ENCODE peak calls at places on chromosomes 5 and 9, in ten cellular contexts. One of them, this sample, is unnamed.

GRCh38 chr9:22683393-22684075 is 236.9 kb downstream of the DMRTA1 start:
- DNase-seq in HEK293T: no peak
- DNase-seq in endothelial cell: no peak
- DNase-seq in cerebellar cortex: no peak
- DNase-seq in EL: peak; percentile 70
- DNase-seq in epithelial cell of esophagus: peak; percentile 79
- DNase-seq in DMS53: no peak
- DNase-seq in activated naive CD4-positive, alpha-beta T cell treated with anti-CD3 and anti-CD28 coated beads, Interleukin-2, amount 50 U/mL, for 72 hours: no peak
- DNase-seq in M059J: peak; percentile 96
- DNase-seq in upper lobe of right lung: no peak
- DNase-seq in this sample: no peak

GRCh38 chr9:115964710-115965347 is 188.8 kb upstream of the PAPPA start:
- DNase-seq in HEK293T: no peak
- DNase-seq in endothelial cell: no peak
- DNase-seq in cerebellar cortex: no peak
- DNase-seq in EL: no peak
- DNase-seq in epithelial cell of esophagus: no peak
- DNase-seq in DMS53: no peak
- DNase-seq in activated naive CD4-positive, alpha-beta T cell treated with anti-CD3 and anti-CD28 coated beads, Interleukin-2, amount 50 U/mL, for 72 hours: no peak
- DNase-seq in M059J: peak; percentile 19
- DNase-seq in upper lobe of right lung: no peak
- DNase-seq in this sample: no peak

GRCh38 chr9:6955251-6955921 is 197.6 kb downstream of the KDM4C start:
- DNase-seq in HEK293T: no peak
- DNase-seq in endothelial cell: no peak
- DNase-seq in cerebellar cortex: peak; percentile 40
- DNase-seq in EL: no peak
- DNase-seq in epithelial cell of esophagus: no peak
- DNase-seq in DMS53: peak; percentile 74
- DNase-seq in activated naive CD4-positive, alpha-beta T cell treated with anti-CD3 and anti-CD28 coated beads, Interleukin-2, amount 50 U/mL, for 72 hours: no peak
- DNase-seq in M059J: peak; percentile 37
- DNase-seq in upper lobe of right lung: no peak
- DNase-seq in this sample: no peak

GRCh38 chr9:36470891-36471290 is 70.8 kb upstream of the RNF38 start:
- DNase-seq in HEK293T: no peak
- DNase-seq in endothelial cell: no peak
- DNase-seq in cerebellar cortex: no peak
- DNase-seq in EL: peak; percentile 87
- DNase-seq in epithelial cell of esophagus: peak; percentile 59
- DNase-seq in DMS53: no peak
- DNase-seq in activated naive CD4-positive, alpha-beta T cell treated with anti-CD3 and anti-CD28 coated beads, Interleukin-2, amount 50 U/mL, for 72 hours: peak; percentile 59
- DNase-seq in M059J: peak; percentile 76
- DNase-seq in upper lobe of right lung: peak; percentile 80
- DNase-seq in this sample: no peak

GRCh38 chr5:45288746-45289145 is 407.4 kb downstream of the HCN1 start:
- DNase-seq in HEK293T: no peak
- DNase-seq in endothelial cell: no peak
- DNase-seq in cerebellar cortex: peak; percentile 94
- DNase-seq in EL: no peak
- DNase-seq in epithelial cell of esophagus: no peak
- DNase-seq in DMS53: no peak
- DNase-seq in activated naive CD4-positive, alpha-beta T cell treated with anti-CD3 and anti-CD28 coated beads, Interleukin-2, amount 50 U/mL, for 72 hours: no peak
- DNase-seq in M059J: no peak
- DNase-seq in upper lobe of right lung: no peak
- DNase-seq in this sample: no peak

GRCh38 chr5:122447072-122447471 is 135.0 kb downstream of the SNCAIP start:
- DNase-seq in HEK293T: no peak
- DNase-seq in endothelial cell: no peak
- DNase-seq in cerebellar cortex: no peak
- DNase-seq in EL: no peak
- DNase-seq in epithelial cell of esophagus: no peak
- DNase-seq in DMS53: no peak
- DNase-seq in activated naive CD4-positive, alpha-beta T cell treated with anti-CD3 and anti-CD28 coated beads, Interleukin-2, amount 50 U/mL, for 72 hours: no peak
- DNase-seq in M059J: no peak
- DNase-seq in upper lobe of right lung: no peak
- DNase-seq in this sample: no peak

GRCh38 chr9:76650692-76651091 is 113.5 kb upstream of the PCA3 start:
- DNase-seq in HEK293T: no peak
- DNase-seq in endothelial cell: no peak
- DNase-seq in cerebellar cortex: no peak
- DNase-seq in EL: peak; percentile 32
- DNase-seq in epithelial cell of esophagus: no peak
- DNase-seq in DMS53: no peak
- DNase-seq in activated naive CD4-positive, alpha-beta T cell treated with anti-CD3 and anti-CD28 coated beads, Interleukin-2, amount 50 U/mL, for 72 hours: no peak
- DNase-seq in M059J: no peak
- DNase-seq in upper lobe of right lung: no peak
- DNase-seq in this sample: no peak

GRCh38 chr9:18568969-18569368 is 95.0 kb downstream of the ADAMTSL1 start:
- DNase-seq in HEK293T: no peak
- DNase-seq in endothelial cell: no peak
- DNase-seq in cerebellar cortex: no peak
- DNase-seq in EL: peak; percentile 32
- DNase-seq in epithelial cell of esophagus: no peak
- DNase-seq in DMS53: peak; percentile 79
- DNase-seq in activated naive CD4-positive, alpha-beta T cell treated with anti-CD3 and anti-CD28 coated beads, Interleukin-2, amount 50 U/mL, for 72 hours: no peak
- DNase-seq in M059J: no peak
- DNase-seq in upper lobe of right lung: no peak
- DNase-seq in this sample: no peak

GRCh38 chr5:163565931-163566608 is 60.7 kb downstream of the MAT2B start:
- DNase-seq in HEK293T: no peak
- DNase-seq in endothelial cell: peak; percentile 41
- DNase-seq in cerebellar cortex: peak; percentile 62
- DNase-seq in EL: peak; percentile 34
- DNase-seq in epithelial cell of esophagus: peak; percentile 33
- DNase-seq in DMS53: peak; percentile 64
- DNase-seq in activated naive CD4-positive, alpha-beta T cell treated with anti-CD3 and anti-CD28 coated beads, Interleukin-2, amount 50 U/mL, for 72 hours: peak; percentile 59
- DNase-seq in M059J: peak; percentile 40
- DNase-seq in upper lobe of right lung: peak; percentile 66
- DNase-seq in this sample: no peak

GRCh38 chr5:64775288-64775687 is 6.6 kb downstream of the CWC27 start:
- DNase-seq in HEK293T: no peak
- DNase-seq in endothelial cell: no peak
- DNase-seq in cerebellar cortex: no peak
- DNase-seq in EL: no peak
- DNase-seq in epithelial cell of esophagus: no peak
- DNase-seq in DMS53: no peak
- DNase-seq in activated naive CD4-positive, alpha-beta T cell treated with anti-CD3 and anti-CD28 coated beads, Interleukin-2, amount 50 U/mL, for 72 hours: no peak
- DNase-seq in M059J: no peak
- DNase-seq in upper lobe of right lung: no peak
- DNase-seq in this sample: peak; percentile 77

GRCh38 chr9:80875947-80876346 is 813.4 kb downstream of the TLE1 start:
- DNase-seq in HEK293T: no peak
- DNase-seq in endothelial cell: no peak
- DNase-seq in cerebellar cortex: no peak
- DNase-seq in EL: no peak
- DNase-seq in epithelial cell of esophagus: peak; percentile 39
- DNase-seq in DMS53: peak; percentile 64
- DNase-seq in activated naive CD4-positive, alpha-beta T cell treated with anti-CD3 and anti-CD28 coated beads, Interleukin-2, amount 50 U/mL, for 72 hours: no peak
- DNase-seq in M059J: no peak
- DNase-seq in upper lobe of right lung: no peak
- DNase-seq in this sample: no peak

GRCh38 chr5:178469011-178469974 is 120.9 kb downstream of the COL23A1 start:
- DNase-seq in HEK293T: no peak
- DNase-seq in endothelial cell: no peak
- DNase-seq in cerebellar cortex: no peak
- DNase-seq in EL: no peak
- DNase-seq in epithelial cell of esophagus: no peak
- DNase-seq in DMS53: no peak
- DNase-seq in activated naive CD4-positive, alpha-beta T cell treated with anti-CD3 and anti-CD28 coated beads, Interleukin-2, amount 50 U/mL, for 72 hours: peak; percentile 25
- DNase-seq in M059J: no peak
- DNase-seq in upper lobe of right lung: no peak
- DNase-seq in this sample: no peak

GRCh38 chr9:114002986-114003740 is 74.9 kb downstream of the AMBP start:
- DNase-seq in HEK293T: no peak
- DNase-seq in endothelial cell: peak; percentile 1
- DNase-seq in cerebellar cortex: no peak
- DNase-seq in EL: no peak
- DNase-seq in epithelial cell of esophagus: no peak
- DNase-seq in DMS53: no peak
- DNase-seq in activated naive CD4-positive, alpha-beta T cell treated with anti-CD3 and anti-CD28 coated beads, Interleukin-2, amount 50 U/mL, for 72 hours: no peak
- DNase-seq in M059J: peak; percentile 37
- DNase-seq in upper lobe of right lung: no peak
- DNase-seq in this sample: no peak

GRCh38 chr5:1777281-1778137 is 22.1 kb downstream of the MRPL36 start:
- DNase-seq in HEK293T: no peak
- DNase-seq in endothelial cell: no peak
- DNase-seq in cerebellar cortex: no peak
- DNase-seq in EL: no peak
- DNase-seq in epithelial cell of esophagus: no peak
- DNase-seq in DMS53: no peak
- DNase-seq in activated naive CD4-positive, alpha-beta T cell treated with anti-CD3 and anti-CD28 coated beads, Interleukin-2, amount 50 U/mL, for 72 hours: no peak
- DNase-seq in M059J: no peak
- DNase-seq in upper lobe of right lung: peak; percentile 62
- DNase-seq in this sample: no peak

GRCh38 chr9:5336683-5337082 is 3.0 kb downstream of the RLN1 start:
- DNase-seq in HEK293T: no peak
- DNase-seq in endothelial cell: no peak
- DNase-seq in cerebellar cortex: no peak
- DNase-seq in EL: no peak
- DNase-seq in epithelial cell of esophagus: no peak
- DNase-seq in DMS53: no peak
- DNase-seq in activated naive CD4-positive, alpha-beta T cell treated with anti-CD3 and anti-CD28 coated beads, Interleukin-2, amount 50 U/mL, for 72 hours: no peak
- DNase-seq in M059J: no peak
- DNase-seq in upper lobe of right lung: no peak
- DNase-seq in this sample: no peak

GRCh38 chr9:127971357-127972315 is 9.2 kb downstream of the EEIG1 start:
- DNase-seq in HEK293T: no peak
- DNase-seq in endothelial cell: no peak
- DNase-seq in cerebellar cortex: no peak
- DNase-seq in EL: no peak
- DNase-seq in epithelial cell of esophagus: no peak
- DNase-seq in DMS53: peak; percentile 72
- DNase-seq in activated naive CD4-positive, alpha-beta T cell treated with anti-CD3 and anti-CD28 coated beads, Interleukin-2, amount 50 U/mL, for 72 hours: peak; percentile 71
- DNase-seq in M059J: no peak
- DNase-seq in upper lobe of right lung: no peak
- DNase-seq in this sample: peak; percentile 49

GRCh38 chr5:149400304-149400703 is 21.2 kb upstream of the IL17B start:
- DNase-seq in HEK293T: no peak
- DNase-seq in endothelial cell: no peak
- DNase-seq in cerebellar cortex: no peak
- DNase-seq in EL: no peak
- DNase-seq in epithelial cell of esophagus: no peak
- DNase-seq in DMS53: no peak
- DNase-seq in activated naive CD4-positive, alpha-beta T cell treated with anti-CD3 and anti-CD28 coated beads, Interleukin-2, amount 50 U/mL, for 72 hours: no peak
- DNase-seq in M059J: no peak
- DNase-seq in upper lobe of right lung: no peak
- DNase-seq in this sample: no peak

GRCh38 chr5:88944751-88945507 is 61.9 kb upstream of the MEF2C start:
- DNase-seq in HEK293T: no peak
- DNase-seq in endothelial cell: no peak
- DNase-seq in cerebellar cortex: no peak
- DNase-seq in EL: no peak
- DNase-seq in epithelial cell of esophagus: no peak
- DNase-seq in DMS53: peak; percentile 18
- DNase-seq in activated naive CD4-positive, alpha-beta T cell treated with anti-CD3 and anti-CD28 coated beads, Interleukin-2, amount 50 U/mL, for 72 hours: no peak
- DNase-seq in M059J: peak; percentile 76
- DNase-seq in upper lobe of right lung: no peak
- DNase-seq in this sample: no peak

GRCh38 chr5:84218546-84218945 is 166.1 kb downstream of the EDIL3 start:
- DNase-seq in HEK293T: no peak
- DNase-seq in endothelial cell: no peak
- DNase-seq in cerebellar cortex: no peak
- DNase-seq in EL: peak; percentile 62
- DNase-seq in epithelial cell of esophagus: peak; percentile 22
- DNase-seq in DMS53: no peak
- DNase-seq in activated naive CD4-positive, alpha-beta T cell treated with anti-CD3 and anti-CD28 coated beads, Interleukin-2, amount 50 U/mL, for 72 hours: no peak
- DNase-seq in M059J: peak; percentile 90
- DNase-seq in upper lobe of right lung: no peak
- DNase-seq in this sample: no peak

GRCh38 chr5:168409601-168410458 is 76.4 kb upstream of the RARS1 start:
- DNase-seq in HEK293T: no peak
- DNase-seq in endothelial cell: no peak
- DNase-seq in cerebellar cortex: no peak
- DNase-seq in EL: peak; percentile 74
- DNase-seq in epithelial cell of esophagus: peak; percentile 59
- DNase-seq in DMS53: no peak
- DNase-seq in activated naive CD4-positive, alpha-beta T cell treated with anti-CD3 and anti-CD28 coated beads, Interleukin-2, amount 50 U/mL, for 72 hours: peak; percentile 68
- DNase-seq in M059J: peak; percentile 79
- DNase-seq in upper lobe of right lung: no peak
- DNase-seq in this sample: no peak

GRCh38 chr5:60287174-60287771 is 393.7 kb upstream of the PDE4D start:
- DNase-seq in HEK293T: peak; percentile 63
- DNase-seq in endothelial cell: peak; percentile 71
- DNase-seq in cerebellar cortex: peak; percentile 73
- DNase-seq in EL: peak; percentile 67
- DNase-seq in epithelial cell of esophagus: peak; percentile 85
- DNase-seq in DMS53: peak; percentile 91
- DNase-seq in activated naive CD4-positive, alpha-beta T cell treated with anti-CD3 and anti-CD28 coated beads, Interleukin-2, amount 50 U/mL, for 72 hours: no peak
- DNase-seq in M059J: peak; percentile 77
- DNase-seq in upper lobe of right lung: peak; percentile 74
- DNase-seq in this sample: peak; percentile 69

GRCh38 chr5:5826911-5827310 is 404.4 kb downstream of the ICE1 start:
- DNase-seq in HEK293T: no peak
- DNase-seq in endothelial cell: no peak
- DNase-seq in cerebellar cortex: no peak
- DNase-seq in EL: no peak
- DNase-seq in epithelial cell of esophagus: peak; percentile 4
- DNase-seq in DMS53: no peak
- DNase-seq in activated naive CD4-positive, alpha-beta T cell treated with anti-CD3 and anti-CD28 coated beads, Interleukin-2, amount 50 U/mL, for 72 hours: no peak
- DNase-seq in M059J: peak; percentile 72
- DNase-seq in upper lobe of right lung: no peak
- DNase-seq in this sample: no peak

GRCh38 chr5:133251296-133252132 is 199.7 kb downstream of the HSPA4 start:
- DNase-seq in HEK293T: no peak
- DNase-seq in endothelial cell: no peak
- DNase-seq in cerebellar cortex: no peak
- DNase-seq in EL: no peak
- DNase-seq in epithelial cell of esophagus: peak; percentile 35
- DNase-seq in DMS53: peak; percentile 31
- DNase-seq in activated naive CD4-positive, alpha-beta T cell treated with anti-CD3 and anti-CD28 coated beads, Interleukin-2, amount 50 U/mL, for 72 hours: no peak
- DNase-seq in M059J: peak; percentile 57
- DNase-seq in upper lobe of right lung: no peak
- DNase-seq in this sample: no peak

GRCh38 chr9:77827104-77827784 is 179.1 kb upstream of the GNA14 start:
- DNase-seq in HEK293T: no peak
- DNase-seq in endothelial cell: no peak
- DNase-seq in cerebellar cortex: no peak
- DNase-seq in EL: no peak
- DNase-seq in epithelial cell of esophagus: no peak
- DNase-seq in DMS53: no peak
- DNase-seq in activated naive CD4-positive, alpha-beta T cell treated with anti-CD3 and anti-CD28 coated beads, Interleukin-2, amount 50 U/mL, for 72 hours: no peak
- DNase-seq in M059J: no peak
- DNase-seq in upper lobe of right lung: no peak
- DNase-seq in this sample: peak; percentile 53

GRCh38 chr9:74498616-74499095 is 1.5 kb downstream of the RORB start:
- DNase-seq in HEK293T: no peak
- DNase-seq in endothelial cell: peak; percentile 17
- DNase-seq in cerebellar cortex: no peak
- DNase-seq in EL: no peak
- DNase-seq in epithelial cell of esophagus: no peak
- DNase-seq in DMS53: peak; percentile 31
- DNase-seq in activated naive CD4-positive, alpha-beta T cell treated with anti-CD3 and anti-CD28 coated beads, Interleukin-2, amount 50 U/mL, for 72 hours: no peak
- DNase-seq in M059J: no peak
- DNase-seq in upper lobe of right lung: peak; percentile 48
- DNase-seq in this sample: no peak

GRCh38 chr5:20601678-20602100 is 613.7 kb upstream of the CDH18 start:
- DNase-seq in HEK293T: peak; percentile 9
- DNase-seq in endothelial cell: no peak
- DNase-seq in cerebellar cortex: no peak
- DNase-seq in EL: no peak
- DNase-seq in epithelial cell of esophagus: peak; percentile 42
- DNase-seq in DMS53: peak; percentile 56
- DNase-seq in activated naive CD4-positive, alpha-beta T cell treated with anti-CD3 and anti-CD28 coated beads, Interleukin-2, amount 50 U/mL, for 72 hours: no peak
- DNase-seq in M059J: peak; percentile 72
- DNase-seq in upper lobe of right lung: no peak
- DNase-seq in this sample: no peak

GRCh38 chr9:14554866-14555265 is 138.4 kb downstream of the ZDHHC21 start:
- DNase-seq in HEK293T: no peak
- DNase-seq in endothelial cell: no peak
- DNase-seq in cerebellar cortex: no peak
- DNase-seq in EL: peak; percentile 2
- DNase-seq in epithelial cell of esophagus: no peak
- DNase-seq in DMS53: no peak
- DNase-seq in activated naive CD4-positive, alpha-beta T cell treated with anti-CD3 and anti-CD28 coated beads, Interleukin-2, amount 50 U/mL, for 72 hours: no peak
- DNase-seq in M059J: no peak
- DNase-seq in upper lobe of right lung: no peak
- DNase-seq in this sample: no peak

GRCh38 chr9:130728721-130729120 is 35.1 kb downstream of the EXOSC2 start:
- DNase-seq in HEK293T: no peak
- DNase-seq in endothelial cell: no peak
- DNase-seq in cerebellar cortex: no peak
- DNase-seq in EL: peak; percentile 76
- DNase-seq in epithelial cell of esophagus: peak; percentile 69
- DNase-seq in DMS53: no peak
- DNase-seq in activated naive CD4-positive, alpha-beta T cell treated with anti-CD3 and anti-CD28 coated beads, Interleukin-2, amount 50 U/mL, for 72 hours: no peak
- DNase-seq in M059J: peak; percentile 83
- DNase-seq in upper lobe of right lung: no peak
- DNase-seq in this sample: no peak

This sample was measured in GF-D8.